ENCODE peak calls at places on chromosome X, in six cellular contexts. A is ELF-1, J is left colon, K is HFF-Myc, F is cardiac fibroblast, T is vagina. Z is an unnamed sample.

GRCh38 chrX:131633285-131633917 is 89.5 kb downstream of the OR13H1 start:
- DNase-seq in A (peak; percentile 72), K (peak; percentile 12), J (peak; percentile 26), F (peak; percentile 55), T (no peak), Z (peak; percentile 33)

GRCh38 chrX:46965125-46965758 is 53.0 kb downstream of the JADE3 start:
- DNase-seq in J (no peak), A (no peak), F (peak; percentile 50), K (no peak), T (no peak), Z (peak; percentile 62)

GRCh38 chrX:12802741-12803140 is 11.5 kb downstream of the PRPS2 start:
- DNase-seq in J (no peak), K (no peak), F (no peak), T (no peak), A (no peak), Z (no peak)

GRCh38 chrX:73214366-73215094 is at the start of gene NAP1L2:
- DNase-seq in K (no peak), F (peak; percentile 1), A (peak; percentile 81), J (peak; percentile 31), T (no peak), Z (peak; percentile 1)

GRCh38 chrX:1480082-1480785 is 27.5 kb upstream of the ASMTL start:
- DNase-seq in K (no peak), F (no peak), A (no peak), T (no peak), J (no peak), Z (no peak)

GRCh38 chrX:33205321-33205720 is 6.0 kb downstream of the DMD start:
- DNase-seq in F (no peak), A (no peak), J (no peak), T (no peak), K (no peak), Z (no peak)

GRCh38 chrX:130172127-130172834 is 519 bp downstream of the RAB33A start:
- DNase-seq in K (no peak), F (no peak), T (no peak), A (no peak), J (no peak), Z (no peak)

GRCh38 chrX:48487362-48487785 is 11.4 kb downstream of the FTSJ1 start:
- DNase-seq in F (peak; percentile 89), A (peak; percentile 53), T (peak; percentile 96), K (peak; percentile 53), J (no peak), Z (peak; percentile 97)

GRCh38 chrX:123504047-123504446 is 228.8 kb downstream of the THOC2 start:
- DNase-seq in F (no peak), K (no peak), A (no peak), T (no peak), J (no peak), Z (peak; percentile 85)

GRCh38 chrX:50697691-50698090 is 116.3 kb downstream of the SHROOM4 start:
- DNase-seq in T (no peak), F (peak; percentile 81), A (peak; percentile 58), K (peak; percentile 10), J (no peak), Z (peak; percentile 84)

GRCh38 chrX:112851161-112851779 is 10.6 kb upstream of the AMOT start:
- DNase-seq in F (no peak), K (no peak), T (no peak), J (no peak), A (peak; percentile 95), Z (no peak)

GRCh38 chrX:134736351-134736750 is 78.1 kb upstream of the PLAC1 start:
- DNase-seq in A (no peak), K (no peak), T (no peak), F (no peak), J (no peak), Z (no peak)

GRCh38 chrX:85196319-85196718 is 47.3 kb downstream of the SATL1 start:
- DNase-seq in T (no peak), K (no peak), A (no peak), J (no peak), F (no peak), Z (no peak)

GRCh38 chrX:24002167-24002566 is 24.8 kb downstream of the KLHL15 start:
- DNase-seq in K (no peak), A (no peak), T (no peak), F (no peak), J (no peak), Z (no peak)

GRCh38 chrX:97740044-97740443 is 856.3 kb downstream of the RPA4 start:
- DNase-seq in F (no peak), K (no peak), T (no peak), A (no peak), J (no peak), Z (no peak)

GRCh38 chrX:124018031-124018430 is 56.5 kb downstream of the STAG2 start:
- DNase-seq in J (no peak), F (peak; percentile 9), K (no peak), T (no peak), A (no peak), Z (peak; percentile 8)

GRCh38 chrX:70313503-70313902 is 23.6 kb downstream of the KIF4A start:
- DNase-seq in A (no peak), T (no peak), F (peak; percentile 28), J (no peak), K (no peak), Z (peak; percentile 66)

GRCh38 chrX:22135171-22135711 is 103.1 kb downstream of the PHEX start:
- DNase-seq in T (no peak), K (peak; percentile 32), A (peak; percentile 67), F (peak; percentile 58), J (no peak), Z (peak; percentile 64)

GRCh38 chrX:44980883-44981282 is 107.9 kb downstream of the KDM6A start:
- DNase-seq in T (no peak), K (no peak), F (no peak), A (no peak), J (no peak), Z (no peak)

GRCh38 chrX:120271218-120271617 is 20.6 kb downstream of the ZBTB33 start:
- DNase-seq in K (no peak), A (no peak), T (no peak), J (no peak), F (no peak), Z (no peak)

GRCh38 chrX:10041383-10041782 is 74.2 kb downstream of the CLDN34 start:
- DNase-seq in F (no peak), A (peak; percentile 43), K (no peak), T (no peak), J (no peak), Z (peak; percentile 59)

GRCh38 chrX:71652405-71652804 is 14.9 kb upstream of the LOC101059915 start:
- DNase-seq in T (no peak), F (peak; percentile 64), J (peak; percentile 37), K (peak; percentile 14), A (peak; percentile 73), Z (peak; percentile 57)

Z was measured in EH.